ENCODE peak calls at places on chromosomes 6 and 20, in six cellular contexts. C, A, K, M, Q and G are unnamed samples.

GRCh38 chr20:11698124-11698523 is 219.6 kb upstream of the BTBD3 start:
- ATAC-seq in C (no peak), A (no peak), K (no peak), M (no peak), Q (no peak), G (no peak)

GRCh38 chr6:56766806-56767178 is 124.1 kb upstream of the DST start:
- ATAC-seq in C (no peak), A (no peak), K (no peak), M (no peak), Q (no peak), G (no peak)

GRCh38 chr20:31508517-31509244 is 5.6 kb upstream of the HM13 start:
- ATAC-seq in C (peak), A (no peak), K (no peak), M (no peak), Q (no peak), G (no peak)

GRCh38 chr6:120230008-120230407 is 880.4 kb upstream of the MAN1A1 start:
- ATAC-seq in C (peak), A (no peak), K (no peak), M (no peak), Q (no peak), G (no peak)

GRCh38 chr6:21404577-21404976 is 189.0 kb upstream of the SOX4 start:
- ATAC-seq in C (no peak), A (no peak), K (no peak), M (no peak), Q (no peak), G (no peak)

GRCh38 chr6:84842526-84843161 is 78.2 kb upstream of the TBX18 start:
- ATAC-seq in C (no peak), A (no peak), K (no peak), M (no peak), Q (no peak), G (no peak)

GRCh38 chr6:154653853-154654252 is 79.4 kb upstream of the SCAF8 start:
- ATAC-seq in C (no peak), A (peak), K (no peak), M (no peak), Q (peak), G (peak)

GRCh38 chr6:149111556-149112115 is 205.9 kb upstream of the TAB2 start:
- ATAC-seq in C (no peak), A (no peak), K (no peak), M (no peak), Q (no peak), G (no peak)

GRCh38 chr20:22371843-22372242 is 212.5 kb downstream of the FOXA2 start:
- ATAC-seq in C (no peak), A (no peak), K (no peak), M (peak), Q (no peak), G (no peak)

GRCh38 chr6:72733045-72733444 is 111.2 kb downstream of the KCNQ5 start:
- ATAC-seq in C (no peak), A (no peak), K (no peak), M (no peak), Q (no peak), G (no peak)

GRCh38 chr6:39855356-39855995 is 63.3 kb downstream of the DAAM2 start:
- ATAC-seq in C (no peak), A (no peak), K (no peak), M (no peak), Q (peak), G (no peak)

GRCh38 chr6:15331143-15331542 is 85.3 kb downstream of the JARID2 start:
- ATAC-seq in C (peak), A (no peak), K (peak), M (no peak), Q (peak), G (no peak)

GRCh38 chr6:154726887-154727286 is 6.3 kb upstream of the SCAF8 start:
- ATAC-seq in C (no peak), A (no peak), K (peak), M (no peak), Q (no peak), G (no peak)

GRCh38 chr6:5569491-5569890 is 308.2 kb downstream of the FARS2 start:
- ATAC-seq in C (no peak), A (no peak), K (no peak), M (no peak), Q (no peak), G (no peak)

GRCh38 chr6:52352239-52353008 is 9.5 kb upstream of the PAQR8 start:
- ATAC-seq in C (peak), A (peak), K (peak), M (peak), Q (peak), G (peak)

GRCh38 chr6:112180095-112180820 is 74.1 kb downstream of the LAMA4 start:
- ATAC-seq in C (peak), A (peak), K (peak), M (peak), Q (peak), G (no peak)

GRCh38 chr6:90049295-90049694 is 155.0 kb downstream of the GJA10 start:
- ATAC-seq in C (no peak), A (no peak), K (no peak), M (no peak), Q (no peak), G (no peak)

GRCh38 chr6:11705069-11705468 is 73.5 kb downstream of the ADTRP start:
- ATAC-seq in C (no peak), A (no peak), K (no peak), M (no peak), Q (no peak), G (no peak)

GRCh38 chr6:390914-391558 is 516 bp upstream of the IRF4 start:
- ATAC-seq in C (no peak), A (no peak), K (peak), M (peak), Q (no peak), G (no peak)

GRCh38 chr20:33076662-33077398 is 2.6 kb upstream of the BPIFB4 start:
- ATAC-seq in C (peak), A (no peak), K (no peak), M (peak), Q (no peak), G (no peak)

GRCh38 chr6:38876470-38876869 is 161.4 kb downstream of the DNAH8 start:
- ATAC-seq in C (no peak), A (no peak), K (peak), M (peak), Q (no peak), G (no peak)

GRCh38 chr6:143885116-143885515 is 20.8 kb downstream of the ZC2HC1B start:
- ATAC-seq in C (no peak), A (no peak), K (no peak), M (no peak), Q (no peak), G (no peak)

GRCh38 chr20:11045412-11046175 is 371.8 kb upstream of the JAG1 start:
- ATAC-seq in C (no peak), A (no peak), K (no peak), M (no peak), Q (no peak), G (no peak)

GRCh38 chr20:24337074-24337473 is 132.4 kb upstream of the SYNDIG1 start:
- ATAC-seq in C (no peak), A (no peak), K (no peak), M (no peak), Q (no peak), G (no peak)

GRCh38 chr6:133542056-133542821 is 301.1 kb downstream of the EYA4 start:
- ATAC-seq in C (no peak), A (no peak), K (no peak), M (no peak), Q (no peak), G (no peak)

GRCh38 chr6:106688177-106688951 is 59.0 kb downstream of the QRSL1 start:
- ATAC-seq in C (peak), A (peak), K (no peak), M (no peak), Q (no peak), G (no peak)
- TF ChIP-seq CTCF in C (peak), A (no peak), K (no peak), M (no peak), Q (no peak), G (no peak)

DNA sequence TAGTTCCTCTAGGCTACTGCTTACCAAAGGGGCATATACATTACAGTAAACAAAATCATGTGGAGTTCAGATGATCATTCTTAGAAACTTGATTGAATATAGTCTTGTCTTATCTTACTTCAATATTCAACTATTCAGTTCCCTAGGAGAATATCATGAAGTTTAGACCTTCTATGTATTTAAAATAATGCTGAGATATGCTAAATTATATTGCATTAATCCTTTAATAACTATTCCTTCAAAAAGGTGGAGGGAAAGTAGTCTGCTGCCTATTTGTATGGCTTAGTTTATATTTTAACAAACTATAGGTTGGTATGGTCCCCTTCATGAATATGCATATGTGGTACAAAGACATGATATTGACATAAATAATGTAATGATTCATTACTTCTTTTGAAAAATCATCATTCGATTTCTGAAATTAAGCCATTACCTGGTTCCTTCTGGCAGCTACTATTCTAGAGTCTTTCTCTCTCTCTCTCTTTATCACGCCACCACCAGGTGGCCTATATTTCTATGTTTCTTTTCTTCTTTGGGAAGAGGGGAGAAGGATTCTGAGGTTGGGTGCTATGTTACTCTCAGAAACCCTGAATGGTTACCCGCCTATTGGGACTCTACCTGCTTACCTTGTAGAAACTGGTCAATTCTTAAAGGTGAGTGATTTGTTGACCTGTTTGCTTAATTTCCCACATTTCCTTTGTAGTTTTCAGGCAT is 855.8 kb downstream of the HACE1 start:
- ATAC-seq in C (peak), A (no peak), K (no peak), M (no peak), Q (no peak), G (no peak)
- TF ChIP-seq CTCF in C (peak), A (no peak), K (no peak), M (no peak), Q (no peak), G (no peak)

DNA sequence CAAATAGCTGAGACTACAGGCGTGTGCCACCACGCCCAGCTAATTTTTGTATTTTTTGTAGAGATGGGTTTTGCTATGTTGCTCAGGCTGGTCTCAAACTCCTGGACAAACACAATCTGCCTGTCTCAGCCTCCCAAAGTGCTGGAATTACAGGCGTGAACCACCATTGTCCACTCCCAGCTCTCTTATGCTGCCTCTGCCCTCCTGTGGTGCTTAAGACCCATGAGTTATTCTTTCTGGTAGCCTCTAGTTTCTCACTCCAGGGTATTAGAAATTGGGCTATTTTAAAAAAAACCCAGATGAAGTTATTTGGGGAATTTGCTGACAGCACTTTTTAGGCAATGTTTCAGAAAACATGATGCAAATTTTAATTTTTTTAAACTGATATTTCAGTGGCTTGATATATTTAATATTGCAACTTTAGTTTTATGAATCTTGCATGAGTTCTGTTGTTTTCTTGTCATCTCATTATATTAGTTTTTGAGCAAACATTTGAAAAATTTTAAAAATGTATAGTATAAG is 114.0 kb upstream of the FOXO3 start:
- ATAC-seq in C (no peak), A (no peak), K (no peak), M (no peak), Q (no peak), G (no peak)
- TF ChIP-seq CTCF in C (peak), A (no peak), K (no peak), M (no peak), Q (no peak), G (no peak)

GRCh38 chr20:51898788-51899187 is 96.5 kb upstream of the SALL4 start:
- ATAC-seq in C (no peak), A (no peak), K (no peak), M (no peak), Q (no peak), G (no peak)
- TF ChIP-seq CTCF in C (no peak), A (no peak), K (no peak), M (no peak), Q (no peak), G (no peak)